ENCODE peak calls at places on chromosomes 12 and 14, in four cellular contexts. H is hippocampal formation; D is stimulated activated CD8-positive, alpha-beta memory T cell treated with anti-CD3 and anti-CD28 coated beads, Interleukin-4, amount 100 ng/mL, for 1 hour; W is endothelial cell. P is an unnamed sample.

GRCh38 chr12:120835304-120835612 is 68.9 kb downstream of the SPPL3 start:
- DNase-seq in H (no peak), W (no peak), D (no peak), P (no peak)

GRCh38 chr12:7176595-7176994 is 12.9 kb upstream of the PEX5 start:
- DNase-seq in H (no peak), D (no peak), W (no peak), P (no peak)

GRCh38 chr12:111035578-111036301 is 115.4 kb upstream of the MYL2 start:
- DNase-seq in D (no peak), W (peak), H (no peak), P (no peak)

GRCh38 chr12:51263341-51263740 is 6.9 kb downstream of the SMAGP start:
- DNase-seq in W (no peak), D (no peak), H (no peak), P (no peak)

GRCh38 chr14:104138098-104138890 is at the start of gene KIF26A:
- DNase-seq in H (no peak), D (no peak), W (peak), P (no peak)

GRCh38 chr12:22334696-22335290 is at the start of gene ST8SIA1:
- DNase-seq in D (peak), H (peak), W (peak), P (peak)

GRCh38 chr14:92677087-92677668 is 71.2 kb downstream of the LGMN start:
- DNase-seq in H (peak), W (no peak), D (no peak), P (no peak)

GRCh38 chr14:52020866-52021717 is 31.7 kb downstream of the RTRAF start:
- DNase-seq in W (no peak), H (no peak), D (no peak), P (no peak)

GRCh38 chr12:100533326-100533725 is 40.2 kb upstream of the GAS2L3 start:
- DNase-seq in W (no peak), D (no peak), H (no peak), P (no peak)

GRCh38 chr12:115259968-115260806 is 576.2 kb upstream of the TBX3 start:
- DNase-seq in H (no peak), W (no peak), D (no peak), P (no peak)

GRCh38 chr14:66288511-66288910 is 197.7 kb upstream of the CCDC196 start:
- DNase-seq in D (no peak), W (no peak), H (no peak), P (no peak)

GRCh38 chr14:69325646-69326265 is 65.8 kb downstream of the GALNT16 start:
- DNase-seq in D (no peak), W (peak), H (no peak), P (no peak)

GRCh38 chr12:807041-807717 is 54.8 kb downstream of the WNK1 start:
- DNase-seq in W (no peak), H (no peak), D (no peak), P (no peak)

GRCh38 chr12:118377891-118378470 is 1.6 kb downstream of the SUDS3 start:
- DNase-seq in D (peak), H (peak), W (peak), P (peak)

GRCh38 chr12:112352921-112353320 is 29.3 kb downstream of the HECTD4 start:
- DNase-seq in W (no peak), H (no peak), D (no peak), P (no peak)

GRCh38 chr14:56378474-56378873 is 201.1 kb upstream of the TMEM260 start:
- DNase-seq in D (no peak), W (no peak), H (no peak), P (no peak)

GRCh38 chr12:90043264-90043663 is 334.6 kb upstream of the ATP2B1 start:
- DNase-seq in D (no peak), W (no peak), H (no peak), P (no peak)

P was measured in occipital lobe.